ENCODE peak calls at places on chromosome 22, in seven cellular contexts. C is RWPE2; H is transverse colon; W is Right ventricle myocardium superior; G is A549; Q is PC-9; U is naive thymus-derived CD8-positive, alpha-beta T cell. F is an unnamed sample.

GRCh38 chr22:45482169-45482568 is 20.5 kb upstream of the FBLN1 start:
- DNase-seq in U (no peak), W (no peak), C (no peak), Q (no peak), H (no peak), G (no peak), F (no peak)

GRCh38 chr22:30309981-30310672 is 16.6 kb downstream of the TBC1D10A start:
- DNase-seq in W (peak), U (no peak), C (no peak), G (no peak), H (peak), Q (peak), F (peak)

GRCh38 chr22:18057568-18058209 is 20.1 kb upstream of the PEX26 start:
- DNase-seq in H (peak), U (peak), G (peak), Q (peak), W (peak), C (peak), F (no peak)

GRCh38 chr22:38414009-38414395 is 41.0 kb downstream of the KCNJ4 start:
- DNase-seq in C (peak), U (no peak), G (no peak), H (no peak), W (peak), Q (peak), F (no peak)

GRCh38 chr22:33357894-33358440 is 299.8 kb upstream of the SYN3 start:
- DNase-seq in W (no peak), G (no peak), Q (no peak), C (no peak), U (no peak), H (no peak), F (no peak)

GRCh38 chr22:38236786-38237185 is 35.0 kb downstream of the MAFF start:
- DNase-seq in H (no peak), U (no peak), Q (peak), G (no peak), C (no peak), W (no peak), F (no peak)

GRCh38 chr22:30423296-30423958 is 2.1 kb upstream of the MTFP1 start:
- DNase-seq in C (peak), G (no peak), W (peak), H (peak), U (no peak), Q (no peak), F (peak)

GRCh38 chr22:41334951-41335635 is 33.8 kb downstream of the ZC3H7B start:
- DNase-seq in C (no peak), Q (no peak), H (no peak), W (no peak), U (no peak), G (no peak), F (no peak)

GRCh38 chr22:41925783-41926460 is 684 bp downstream of the TNFRSF13C start:
- DNase-seq in Q (no peak), U (peak), C (no peak), W (peak), G (no peak), H (peak), F (peak)

GRCh38 chr22:50027639-50028537 is 15.3 kb upstream of the IL17REL start:
- DNase-seq in H (peak), W (peak), G (peak), U (no peak), Q (peak), C (no peak), F (no peak)

F was measured in stimulated activated naive CD8-positive, alpha-beta T cell treated with anti-CD3 and anti-CD28 coated beads, Interleukin-15, amount 100 ng/mL, for 72 hours.